ENCODE peak calls at places on chromosomes 7 and 10, in five cellular contexts. I is NCI-H774, X is cardiac fibroblast, F is HS-5, Y is hypothalamus. U is an unnamed sample.

GRCh38 chr7:18555120-18555519 is 59.6 kb downstream of the HDAC9 start:
- DNase-seq in X (peak; percentile 43), I (no peak), Y (no peak), F (no peak), U (no peak)

GRCh38 chr7:132972745-132973144 is 109.1 kb downstream of the CHCHD3 start:
- DNase-seq in I (no peak), X (peak; percentile 5), Y (no peak), F (no peak), U (no peak)

GRCh38 chr10:97222346-97222961 is 36.7 kb upstream of the SLIT1 start:
- DNase-seq in F (no peak), X (no peak), Y (no peak), I (peak; percentile 1), U (no peak)

GRCh38 chr10:47167591-47167990 is 132.4 kb upstream of the GDF10 start:
- DNase-seq in X (no peak), Y (no peak), I (no peak), F (peak; percentile 4), U (no peak)

GRCh38 chr7:74344128-74344496 is 54.9 kb downstream of the CLIP2 start:
- DNase-seq in Y (no peak), X (peak; percentile 61), F (peak; percentile 15), I (no peak), U (no peak)

GRCh38 chr10:102597131-102597891 is 47.0 kb upstream of the TRIM8 start:
- DNase-seq in Y (no peak), X (no peak), I (no peak), F (no peak), U (no peak)

GRCh38 chr10:96585726-96586418 is 940 bp downstream of the TM9SF3 start:
- DNase-seq in I (no peak), Y (no peak), X (peak; percentile 10), F (no peak), U (no peak)

GRCh38 chr10:11164806-11165590 is 147.3 kb downstream of the CELF2 start:
- DNase-seq in F (peak; percentile 49), Y (peak; percentile 40), I (no peak), X (peak; percentile 70), U (no peak)

GRCh38 chr10:26479766-26480492 is 41.8 kb downstream of the APBB1IP start:
- DNase-seq in Y (no peak), I (no peak), X (no peak), F (no peak), U (no peak)

GRCh38 chr7:105678811-105679495 is 97.7 kb upstream of the EFCAB10 start:
- DNase-seq in F (no peak), X (peak; percentile 62), Y (no peak), I (no peak), U (no peak)

GRCh38 chr10:127977368-127978009 is 70.6 kb downstream of the PTPRE start:
- DNase-seq in I (no peak), Y (peak; percentile 28), X (peak; percentile 83), F (peak; percentile 32), U (peak; percentile 5)

GRCh38 chr7:24227068-24227467 is 56.9 kb upstream of the NPY start:
- DNase-seq in Y (no peak), X (no peak), F (no peak), I (no peak), U (no peak)

GRCh38 chr7:22372863-22373262 is 15.9 kb upstream of the RAPGEF5 start:
- DNase-seq in F (no peak), Y (no peak), I (no peak), X (no peak), U (no peak)

GRCh38 chr7:157757776-157758467 is 421.1 kb downstream of the DNAJB6 start:
- DNase-seq in X (no peak), I (no peak), Y (no peak), F (no peak), U (no peak)

GRCh38 chr7:127938588-127938987 is 92.6 kb downstream of the LRRC4 start:
- DNase-seq in I (no peak), Y (no peak), X (peak; percentile 86), F (peak; percentile 46), U (peak; percentile 14)

GRCh38 chr10:59323036-59323459 is 39.3 kb downstream of the FAM13C start:
- DNase-seq in F (no peak), I (peak; percentile 65), X (no peak), Y (no peak), U (no peak)

GRCh38 chr7:46745700-46746090 is 824.6 kb upstream of the IGFBP3 start:
- DNase-seq in X (peak; percentile 11), Y (no peak), I (no peak), F (no peak), U (no peak)

GRCh38 chr10:49395741-49396665 is at the start of gene DRGX:
- DNase-seq in X (no peak), I (no peak), F (no peak), Y (no peak), U (no peak)

GRCh38 chr7:151599401-151600227 is 79.9 kb upstream of the RHEB start:
- DNase-seq in I (no peak), Y (no peak), X (peak; percentile 94), F (peak; percentile 76), U (peak; percentile 66)

GRCh38 chr7:2172311-2173183 is 60.2 kb downstream of the MAD1L1 start:
- DNase-seq in X (peak; percentile 88), Y (no peak), I (peak; percentile 49), F (peak; percentile 36), U (no peak)

GRCh38 chr7:143287321-143287934 is 723 bp upstream of the CASP2 start:
- DNase-seq in I (no peak), F (no peak), X (no peak), Y (no peak), U (no peak)

GRCh38 chr10:23448802-23449570 is 10.1 kb downstream of the OTUD1 start:
- DNase-seq in F (no peak), X (peak; percentile 46), I (no peak), Y (no peak), U (no peak)

GRCh38 chr7:155864991-155865690 is 52.9 kb upstream of the SHH start:
- DNase-seq in I (no peak), Y (no peak), X (no peak), F (no peak), U (no peak)

GRCh38 chr7:149565096-149565382 is 67.4 kb upstream of the ZNF746 start:
- DNase-seq in F (no peak), Y (no peak), X (no peak), I (no peak), U (no peak)

GRCh38 chr10:5501976-5502902 is 2.9 kb upstream of the CALML5 start:
- DNase-seq in F (no peak), Y (no peak), X (peak; percentile 13), I (no peak), U (no peak)

GRCh38 chr7:120273476-120273975 is 551 bp downstream of the KCND2 start:
- DNase-seq in F (no peak), I (peak; percentile 33), X (peak; percentile 28), Y (peak; percentile 7), U (peak; percentile 6)

GRCh38 chr7:117480978-117481377 is 1.2 kb downstream of the CFTR start:
- DNase-seq in Y (no peak), X (no peak), F (no peak), I (no peak), U (peak; percentile 10)

GRCh38 chr7:1733206-1733907 is 63.3 kb downstream of the ELFN1 start:
- DNase-seq in F (no peak), X (no peak), I (no peak), Y (no peak), U (no peak)

GRCh38 chr10:49300140-49300974 is 1.4 kb downstream of the C10orf71 start:
- DNase-seq in F (no peak), I (no peak), Y (no peak), X (no peak), U (no peak)

GRCh38 chr7:108014200-108014599 is 11.2 kb upstream of the LAMB1 start:
- DNase-seq in I (no peak), X (peak; percentile 70), Y (no peak), F (no peak), U (no peak)

GRCh38 chr10:97923057-97923456 is 73.4 kb downstream of the GOLGA7B start:
- DNase-seq in I (no peak), F (no peak), X (no peak), Y (no peak), U (no peak)

GRCh38 chr7:25856056-25856780 is 295.8 kb upstream of the NFE2L3 start:
- DNase-seq in Y (no peak), I (no peak), X (no peak), F (no peak), U (no peak)

GRCh38 chr10:12509016-12509793 is 159.9 kb downstream of the CAMK1D start:
- DNase-seq in I (no peak), Y (no peak), F (no peak), X (no peak), U (no peak)

U was measured in A549.